ENCODE peak calls at places on chromosome 10, in ten cellular contexts. E, N, L, F, G, A, B, R, X and O are unnamed samples.

GRCh38 chr10:126349096-126349495 is 39.2 kb downstream of the ADAM12 start:
- DNase-seq in E (no peak), N (no peak), L (no peak), F (no peak), G (no peak), A (no peak), B (no peak), R (no peak), X (no peak), O (no peak)

GRCh38 chr10:24720096-24720495 is 3.6 kb downstream of the ARHGAP21 start:
- DNase-seq in E (no peak), N (no peak), L (no peak), F (no peak), G (peak; percentile 36), A (no peak), B (no peak), R (no peak), X (no peak), O (no peak)

GRCh38 chr10:66162560-66163143 is 763.2 kb upstream of the LRRTM3 start:
- DNase-seq in E (no peak), N (no peak), L (peak; percentile 7), F (no peak), G (peak; percentile 19), A (no peak), B (no peak), R (no peak), X (no peak), O (no peak)

GRCh38 chr10:131698232-131698631 is 202.6 kb upstream of the PPP2R2D start:
- DNase-seq in E (no peak), N (no peak), L (no peak), F (no peak), G (no peak), A (no peak), B (peak; percentile 12), R (no peak), X (no peak), O (no peak)

GRCh38 chr10:58820386-58820785 is 307.7 kb downstream of the BICC1 start:
- DNase-seq in E (no peak), N (no peak), L (no peak), F (no peak), G (no peak), A (no peak), B (no peak), R (no peak), X (no peak), O (no peak)

GRCh38 chr10:51242393-51242792 is 168.1 kb downstream of the PRKG1 start:
- DNase-seq in E (no peak), N (no peak), L (no peak), F (no peak), G (no peak), A (no peak), B (no peak), R (no peak), X (no peak), O (no peak)

GRCh38 chr10:71280825-71281224 is 38.2 kb upstream of the SLC29A3 start:
- DNase-seq in E (no peak), N (no peak), L (no peak), F (no peak), G (no peak), A (no peak), B (no peak), R (no peak), X (no peak), O (no peak)

GRCh38 chr10:124339119-124339807 is 79.5 kb downstream of the OAT start:
- DNase-seq in E (no peak), N (no peak), L (no peak), F (no peak), G (peak; percentile 40), A (no peak), B (peak; percentile 30), R (no peak), X (no peak), O (no peak)

GRCh38 chr10:129553928-129554327 is 86.9 kb downstream of the MGMT start:
- DNase-seq in E (no peak), N (no peak), L (no peak), F (no peak), G (no peak), A (no peak), B (no peak), R (no peak), X (no peak), O (no peak)

GRCh38 chr10:129560355-129560754 is 93.3 kb downstream of the MGMT start:
- DNase-seq in E (no peak), N (no peak), L (no peak), F (no peak), G (no peak), A (no peak), B (no peak), R (no peak), X (no peak), O (no peak)

GRCh38 chr10:129552119-129552518 is 85.1 kb downstream of the MGMT start:
- DNase-seq in E (no peak), N (no peak), L (no peak), F (no peak), G (no peak), A (no peak), B (no peak), R (no peak), X (no peak), O (no peak)

GRCh38 chr10:129550658-129551057 is 83.6 kb downstream of the MGMT start:
- DNase-seq in E (no peak), N (no peak), L (no peak), F (no peak), G (no peak), A (no peak), B (no peak), R (no peak), X (no peak), O (no peak)

DNA sequence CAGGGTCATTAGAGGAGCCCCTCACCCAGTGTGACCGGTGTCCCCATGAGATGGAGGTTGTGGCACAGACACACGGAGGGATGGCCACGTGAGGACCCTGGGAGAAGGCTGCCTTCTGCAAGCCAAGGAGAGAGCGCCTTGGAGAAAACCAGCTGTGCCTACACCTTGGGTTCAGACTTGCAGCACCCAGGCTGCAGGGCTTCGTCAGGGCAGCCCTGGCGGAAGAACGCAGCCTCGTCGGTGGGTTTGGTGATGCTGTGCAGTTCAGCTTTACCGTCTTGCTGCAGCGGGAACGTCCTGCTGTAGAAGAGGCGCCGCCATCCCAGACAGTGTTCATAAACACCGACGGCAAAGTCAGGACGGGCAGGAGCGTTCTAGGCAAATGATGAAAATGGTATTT is 89.3 kb downstream of the MGMT start:
- DNase-seq in E (no peak), N (no peak), L (no peak), F (no peak), G (no peak), A (no peak), B (no peak), R (no peak), X (no peak), O (no peak)
- H3K27ac ChIP-seq in E (no peak overlapping the region), N (no peak overlapping the region), L (no peak overlapping the region), F (no peak overlapping the region), G (no peak overlapping the region), A (no peak overlapping the region), B (no peak overlapping the region), R (no peak overlapping the region), X (no peak overlapping the region), O (no peak overlapping the region)

GRCh38 chr10:97635577-97635976 is 2.3 kb upstream of the MORN4 start:
- DNase-seq in E (no peak), N (no peak), L (no peak), F (no peak), G (no peak), A (no peak), B (no peak), R (no peak), X (no peak), O (no peak)

GRCh38 chr10:97633921-97634320 is 621 bp upstream of the MORN4 start:
- DNase-seq in E (no peak), N (no peak), L (peak; percentile 10), F (no peak), G (no peak), A (no peak), B (peak; percentile 63), R (no peak), X (no peak), O (no peak)

GRCh38 chr10:97629289-97629688 is 4.0 kb downstream of the MORN4 start:
- DNase-seq in E (no peak), N (no peak), L (no peak), F (no peak), G (no peak), A (no peak), B (no peak), R (no peak), X (no peak), O (no peak)

GRCh38 chr10:97631098-97631497 is 2.2 kb downstream of the MORN4 start:
- DNase-seq in E (no peak), N (no peak), L (no peak), F (no peak), G (no peak), A (no peak), B (no peak), R (no peak), X (no peak), O (no peak)

DNA sequence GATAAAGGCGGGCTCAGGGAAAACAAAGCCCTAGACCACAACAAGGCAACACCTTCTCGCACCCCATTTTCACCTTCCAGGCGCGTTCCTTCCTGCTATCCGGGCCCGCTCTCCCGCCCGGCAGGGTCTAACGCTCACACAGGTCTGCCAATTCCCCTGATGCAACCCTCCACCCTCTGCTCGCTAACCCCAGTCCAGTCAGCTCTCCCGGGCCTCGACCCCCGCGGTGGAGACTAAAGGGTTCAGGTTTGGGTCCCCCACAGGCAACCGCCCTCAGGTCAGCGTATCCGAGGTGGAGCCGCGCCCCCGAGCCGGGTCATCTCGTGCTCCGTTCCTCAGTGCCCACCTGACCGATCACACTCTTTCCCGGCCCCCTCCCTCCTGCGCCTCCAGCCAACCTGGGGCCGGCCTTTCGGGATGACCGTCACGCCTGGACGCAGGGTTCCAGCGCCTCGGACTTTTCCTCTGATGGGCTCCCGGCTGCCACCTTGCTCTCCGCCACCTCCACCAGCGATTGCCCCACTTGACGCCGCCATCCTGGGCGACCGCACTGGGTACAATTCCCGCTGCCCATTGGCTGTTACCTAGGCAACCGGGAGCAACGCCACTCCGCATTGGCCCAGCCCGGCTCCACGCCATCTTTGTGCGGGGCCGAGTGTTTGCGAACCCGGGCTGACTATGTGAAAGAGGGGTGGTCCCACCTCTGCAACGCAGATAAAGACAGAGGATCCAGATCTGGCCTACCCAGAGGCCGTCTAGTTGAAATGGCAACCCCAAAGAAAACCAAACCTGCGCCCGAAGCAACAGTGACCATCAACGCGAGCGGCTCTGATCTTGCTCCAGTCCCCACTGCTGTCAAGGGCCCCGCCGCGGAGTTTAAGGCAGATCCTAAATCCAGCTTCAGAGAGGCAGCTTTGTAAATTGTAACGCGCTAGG is at the start of gene MORN4:
- DNase-seq in E (peak; percentile 97), N (peak; percentile 94), L (peak; percentile 93), F (peak; percentile 89), G (peak; percentile 86), A (peak; percentile 93), B (peak; percentile 98), R (peak; percentile 89), X (peak; percentile 93), O (peak; percentile 96)
- H3K27ac ChIP-seq in E (peak within 1 kb of the TSS; percentile 64), N (peak within 1 kb of the TSS; percentile 63), L (peak within 1 kb of the TSS; percentile 62), F (peak within 1 kb of the TSS; percentile 9), G (peak within 1 kb of the TSS; percentile 42), A (peak within 1 kb of the TSS; percentile 76), B (peak within 1 kb of the TSS; percentile 54), R (peak within 1 kb of the TSS; percentile 53), X (peak within 1 kb of the TSS; percentile 83), O (peak within 1 kb of the TSS; percentile 60)

GRCh38 chr10:67914777-67915340 is 30.4 kb downstream of the SIRT1 start:
- DNase-seq in E (no peak), N (no peak), L (no peak), F (no peak), G (no peak), A (no peak), B (no peak), R (no peak), X (no peak), O (no peak)
- H3K27ac ChIP-seq in E (no peak overlapping the region), N (no peak overlapping the region), L (no peak overlapping the region), F (no peak overlapping the region), G (no peak overlapping the region), A (no peak overlapping the region), B (no peak overlapping the region), R (no peak overlapping the region), X (no peak overlapping the region), O (no peak overlapping the region)

DNA sequence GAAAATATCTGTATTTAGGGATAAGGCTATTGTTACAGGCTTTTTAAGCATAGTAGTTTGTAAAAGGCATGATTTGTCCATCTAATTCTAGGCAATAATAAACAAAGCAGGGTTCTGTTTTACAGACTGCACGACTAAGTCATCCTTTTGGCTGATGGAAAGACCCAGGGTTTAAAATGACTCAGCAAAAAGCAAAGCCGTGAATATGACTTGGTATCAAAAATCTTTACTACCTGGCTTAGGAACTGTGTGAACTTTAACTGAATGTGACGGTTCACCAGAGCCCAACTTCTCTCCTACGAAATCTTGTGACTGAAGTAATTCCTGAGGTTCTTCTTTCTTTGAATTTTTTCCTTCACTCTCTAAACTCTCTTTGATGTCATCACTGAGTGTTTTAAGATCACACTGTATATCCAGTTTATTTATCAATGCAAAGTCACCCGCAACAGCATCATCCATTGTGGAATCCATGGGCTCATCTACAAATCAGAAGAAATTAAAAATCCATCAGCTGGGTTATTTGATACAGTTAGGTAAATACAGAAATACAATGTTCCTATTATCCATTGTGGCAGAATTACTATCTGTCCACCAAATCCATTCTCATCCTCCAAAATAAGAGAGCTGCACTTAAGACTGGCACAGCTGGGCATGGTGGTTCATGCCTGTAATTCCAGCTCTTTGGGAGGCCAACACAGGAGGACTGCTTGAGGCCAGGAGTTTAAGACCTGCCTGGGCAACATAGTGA is 17.0 kb downstream of the ATE1 start:
- DNase-seq in E (no peak), N (no peak), L (no peak), F (no peak), G (peak; percentile 27), A (no peak), B (no peak), R (no peak), X (no peak), O (no peak)
- H3K27ac ChIP-seq in E (peak overlapping the region; percentile 21), N (no peak overlapping the region), L (no peak overlapping the region), F (peak overlapping the region; percentile 39), G (no peak overlapping the region), A (no peak overlapping the region), B (no peak overlapping the region), R (no peak overlapping the region), X (peak overlapping the region; percentile 34), O (peak overlapping the region; percentile 74)